ENCODE peak calls at places on chromosomes 2 and 18, in eight cellular contexts. A, K, P, E, H, N, B and M are unnamed samples.

GRCh38 chr2:120681696-120682288 is 53.9 kb upstream of the GLI2 start:
- DNase-seq in A (no peak), K (no peak), P (no peak), E (no peak), H (no peak), N (no peak), B (peak; percentile 31), M (no peak)

GRCh38 chr2:30565860-30566358 is 118.9 kb downstream of the LCLAT1 start:
- DNase-seq in A (no peak), K (no peak), P (peak; percentile 86), E (no peak), H (peak; percentile 89), N (no peak), B (peak; percentile 39), M (no peak)

GRCh38 chr18:10850828-10851227 is 298.5 kb downstream of the PIEZO2 start:
- DNase-seq in A (no peak), K (no peak), P (peak; percentile 47), E (no peak), H (no peak), N (no peak), B (no peak), M (no peak)

GRCh38 chr18:45619062-45619825 is 4.0 kb downstream of the SLC14A2 start:
- DNase-seq in A (no peak), K (no peak), P (no peak), E (peak; percentile 75), H (no peak), N (no peak), B (no peak), M (no peak)

GRCh38 chr18:67794512-67794911 is 278.0 kb upstream of the DSEL start:
- DNase-seq in A (no peak), K (peak; percentile 73), P (peak; percentile 9), E (no peak), H (no peak), N (no peak), B (no peak), M (no peak)

GRCh38 chr2:238818576-238818975 is 29.3 kb upstream of the TWIST2 start:
- DNase-seq in A (no peak), K (no peak), P (no peak), E (no peak), H (no peak), N (no peak), B (no peak), M (no peak)

GRCh38 chr2:113068706-113069485 is 1.1 kb downstream of the IL1F10 start:
- DNase-seq in A (peak; percentile 93), K (no peak), P (no peak), E (no peak), H (no peak), N (no peak), B (no peak), M (no peak)

GRCh38 chr2:111100765-111101162 is 19.9 kb upstream of the BCL2L11 start:
- DNase-seq in A (peak; percentile 69), K (no peak), P (no peak), E (no peak), H (no peak), N (no peak), B (no peak), M (no peak)

GRCh38 chr2:82330104-82330503 is 2025.6 kb upstream of the LRRTM1 start:
- DNase-seq in A (no peak), K (no peak), P (no peak), E (no peak), H (no peak), N (no peak), B (no peak), M (no peak)

GRCh38 chr2:196160966-196161365 is 10.4 kb downstream of the STK17B start:
- DNase-seq in A (no peak), K (no peak), P (no peak), E (no peak), H (no peak), N (no peak), B (no peak), M (no peak)
- H3K4me1 ChIP-seq in A (peaks cover 26% of the 10 kb centered on the region), K (peaks cover 6% of the 10 kb centered on the region), P (peaks cover 2% of the 10 kb centered on the region), E (no peaks in the 10 kb centered on the region), H (no peaks in the 10 kb centered on the region), N (no peaks in the 10 kb centered on the region), B (no peaks in the 10 kb centered on the region), M (peaks cover 27% of the 10 kb centered on the region)

DNA sequence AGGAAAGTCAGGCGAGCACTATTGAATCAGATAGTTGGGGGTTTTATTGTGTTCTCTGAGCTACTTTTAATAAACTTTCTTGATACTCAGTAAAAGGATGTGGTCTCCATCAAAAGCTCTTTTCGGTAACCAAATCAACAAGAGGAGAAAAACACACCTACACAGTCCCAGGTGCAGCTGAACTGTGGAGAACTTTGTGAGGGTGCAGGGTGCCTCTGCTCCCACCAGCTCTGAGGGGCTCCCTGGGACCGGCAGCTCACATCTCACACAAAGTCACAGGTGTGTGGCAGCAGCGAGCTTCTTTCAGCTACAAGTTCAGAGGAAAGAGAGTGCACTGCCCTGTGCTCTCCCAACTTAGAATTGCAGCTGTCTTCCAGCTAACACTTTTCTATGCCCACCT is 650.4 kb downstream of the RNF144A start:
- DNase-seq in A (no peak), K (no peak), P (no peak), E (peak; percentile 46), H (no peak), N (no peak), B (no peak), M (no peak)
- H3K4me3 ChIP-seq in A (no peak overlapping the region), K (no peak overlapping the region), P (no peak overlapping the region), E (no peak overlapping the region), H (no peak overlapping the region), N (no peak overlapping the region), B (no peak overlapping the region), M (no peak overlapping the region)

GRCh38 chr2:119158563-119159347 is at the start of gene C1QL2:
- DNase-seq in A (no peak), K (no peak), P (no peak), E (no peak), H (no peak), N (no peak), B (no peak), M (no peak)
- H3K27me3 ChIP-seq in A (peaks cover 42% of the 10 kb centered on the region), K (peaks cover 35% of the 10 kb centered on the region), P (peaks cover 95% of the 10 kb centered on the region), E (peaks cover 32% of the 10 kb centered on the region), H (peaks cover 19% of the 10 kb centered on the region), N (peaks cover 10% of the 10 kb centered on the region), B (peaks cover 4% of the 10 kb centered on the region), M (no peaks in the 10 kb centered on the region)

DNA sequence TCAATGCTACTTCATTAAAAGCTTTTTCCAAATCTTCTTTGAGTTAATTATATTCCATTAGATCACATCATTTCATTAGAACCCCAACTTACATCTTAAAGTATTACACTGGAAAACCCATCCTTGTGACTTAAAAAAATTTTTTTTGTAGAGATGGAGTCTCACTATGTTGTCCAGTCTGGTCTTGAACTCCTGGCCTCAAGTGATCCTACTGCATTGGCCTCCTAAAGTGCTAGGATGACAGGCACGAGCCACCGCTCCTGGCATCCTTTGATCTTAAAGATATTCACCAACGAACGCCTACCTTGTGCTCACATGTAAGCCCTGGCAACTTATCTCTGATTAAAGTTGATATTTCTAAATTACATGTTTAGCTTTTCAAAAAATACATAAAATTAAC is 6.7 kb downstream of the LAPTM4A start:
- DNase-seq in A (no peak), K (no peak), P (no peak), E (no peak), H (no peak), N (no peak), B (no peak), M (no peak)
- H3K4me1 ChIP-seq in A (peaks cover 38% of the 10 kb centered on the region), K (no peaks in the 10 kb centered on the region), P (peaks cover 10% of the 10 kb centered on the region), E (peaks cover 21% of the 10 kb centered on the region), H (peaks cover 65% of the 10 kb centered on the region), N (peaks cover 40% of the 10 kb centered on the region), B (peaks cover 19% of the 10 kb centered on the region), M (peaks cover 12% of the 10 kb centered on the region)